ENCODE peak calls at places on chromosomes 7 and 10, in ten cellular contexts. B is IMR-90; N is heart left ventricle; L is mammary epithelial cell; I is prostate gland; X is spleen; M is CD8-positive, alpha-beta T cell; S is heart right ventricle; T is PC-3; A is NB4. D is an unnamed sample.

GRCh38 chr10:68423522-68423921 is 16.4 kb upstream of the RUFY2 start:
- DNase-seq in B (no peak), N (no peak), L (no peak), I (no peak), X (no peak), M (peak), S (no peak), T (no peak), A (no peak), D (no peak)

GRCh38 chr10:16594106-16594505 is 72.4 kb upstream of the C1QL3 start:
- DNase-seq in B (no peak), N (peak), L (no peak), I (no peak), X (no peak), M (no peak), S (no peak), T (no peak), A (no peak), D (no peak)

GRCh38 chr10:17021661-17022060 is 108.0 kb downstream of the CUBN start:
- DNase-seq in B (peak), N (no peak), L (no peak), I (no peak), X (no peak), M (no peak), S (no peak), T (no peak), A (no peak), D (no peak)

GRCh38 chr7:102412548-102412947 is 16.4 kb downstream of the PRKRIP1 start:
- DNase-seq in B (peak), N (peak), L (no peak), I (peak), X (peak), M (peak), S (peak), T (peak), A (peak), D (no peak)

GRCh38 chr7:111006691-111007090 is 84.2 kb upstream of the LRRN3 start:
- DNase-seq in B (peak), N (no peak), L (no peak), I (no peak), X (no peak), M (no peak), S (no peak), T (no peak), A (no peak), D (no peak)

GRCh38 chr7:107998150-107998549 is 4.8 kb downstream of the LAMB1 start:
- DNase-seq in B (no peak), N (no peak), L (peak), I (no peak), X (no peak), M (no peak), S (no peak), T (peak), A (no peak), D (no peak)

GRCh38 chr10:99921948-99922347 is 87.8 kb downstream of the DNMBP start:
- DNase-seq in B (no peak), N (no peak), L (peak), I (no peak), X (no peak), M (no peak), S (no peak), T (peak), A (no peak), D (no peak)

GRCh38 chr10:70748305-70748704 is 36.9 kb downstream of the TBATA start:
- DNase-seq in B (no peak), N (no peak), L (no peak), I (no peak), X (peak), M (no peak), S (no peak), T (no peak), A (no peak), D (no peak)

GRCh38 chr10:101136007-101136707 is 5.1 kb downstream of the TLX1 start:
- DNase-seq in B (no peak), N (no peak), L (no peak), I (no peak), X (no peak), M (no peak), S (no peak), T (peak), A (peak), D (no peak)

GRCh38 chr7:55004579-55004978 is 14.2 kb upstream of the EGFR start:
- DNase-seq in B (no peak), N (no peak), L (no peak), I (no peak), X (no peak), M (no peak), S (no peak), T (no peak), A (no peak), D (no peak)

GRCh38 chr7:150503581-150503980 is 11.1 kb upstream of the GIMAP7 start:
- DNase-seq in B (no peak), N (no peak), L (no peak), I (no peak), X (no peak), M (no peak), S (no peak), T (no peak), A (no peak), D (no peak)

GRCh38 chr10:122208616-122209430 is 62.3 kb upstream of the BTBD16 start:
- DNase-seq in B (no peak), N (no peak), L (no peak), I (no peak), X (no peak), M (no peak), S (no peak), T (no peak), A (no peak), D (no peak)

GRCh38 chr7:129423700-129424410 is 10.4 kb upstream of the STRIP2 start:
- DNase-seq in B (peak), N (no peak), L (peak), I (no peak), X (no peak), M (no peak), S (no peak), T (peak), A (no peak), D (peak)

GRCh38 chr7:150435390-150436073 is 14.9 kb upstream of the GIMAP8 start:
- DNase-seq in B (no peak), N (no peak), L (no peak), I (no peak), X (peak), M (no peak), S (no peak), T (no peak), A (peak), D (no peak)

GRCh38 chr7:4561775-4562174 is 120.3 kb upstream of the FOXK1 start:
- DNase-seq in B (no peak), N (no peak), L (no peak), I (no peak), X (no peak), M (no peak), S (no peak), T (no peak), A (peak), D (no peak)

GRCh38 chr7:144513332-144513731 is 109.8 kb upstream of the NOBOX start:
- DNase-seq in B (no peak), N (no peak), L (no peak), I (no peak), X (no peak), M (no peak), S (no peak), T (peak), A (peak), D (peak)

GRCh38 chr7:43834463-43835251 is 34.7 kb downstream of the MRPS24 start:
- DNase-seq in B (peak), N (no peak), L (peak), I (no peak), X (no peak), M (peak), S (no peak), T (peak), A (peak), D (no peak)

GRCh38 chr7:41592226-41592625 is 110.7 kb downstream of the INHBA start:
- DNase-seq in B (no peak), N (no peak), L (no peak), I (no peak), X (no peak), M (no peak), S (no peak), T (no peak), A (peak), D (no peak)

GRCh38 chr7:42479452-42480303 is 242.7 kb upstream of the GLI3 start:
- DNase-seq in B (no peak), N (no peak), L (peak), I (peak), X (no peak), M (no peak), S (no peak), T (peak), A (no peak), D (no peak)

GRCh38 chr10:114682121-114682520 is 24.0 kb upstream of the ABLIM1 start:
- DNase-seq in B (no peak), N (no peak), L (no peak), I (no peak), X (no peak), M (no peak), S (no peak), T (no peak), A (no peak), D (no peak)

GRCh38 chr7:36966636-36967035 is 242.3 kb upstream of the AOAH start:
- DNase-seq in B (no peak), N (no peak), L (no peak), I (no peak), X (no peak), M (no peak), S (no peak), T (no peak), A (no peak), D (no peak)

GRCh38 chr7:157628456-157628855 is 291.7 kb downstream of the DNAJB6 start:
- DNase-seq in B (no peak), N (no peak), L (no peak), I (no peak), X (no peak), M (no peak), S (no peak), T (no peak), A (no peak), D (no peak)

GRCh38 chr10:97570789-97571536 is 1.6 kb upstream of the ANKRD2 start:
- DNase-seq in B (no peak), N (peak), L (no peak), I (no peak), X (peak), M (no peak), S (no peak), T (no peak), A (no peak), D (no peak)

GRCh38 chr10:22570733-22571430 is 143.5 kb downstream of the PIP4K2A start:
- DNase-seq in B (no peak), N (no peak), L (no peak), I (no peak), X (no peak), M (no peak), S (no peak), T (no peak), A (no peak), D (no peak)

GRCh38 chr7:121752706-121753105 is 120.3 kb upstream of the PTPRZ1 start:
- DNase-seq in B (peak), N (no peak), L (no peak), I (no peak), X (no peak), M (no peak), S (no peak), T (peak), A (peak), D (peak)

GRCh38 chr10:93071674-93072224 is 1.9 kb upstream of the CYP26A1 start:
- DNase-seq in B (no peak), N (no peak), L (no peak), I (no peak), X (no peak), M (no peak), S (peak), T (peak), A (peak), D (no peak)

GRCh38 chr7:102170417-102170970 is 116.2 kb upstream of the SH2B2 start:
- DNase-seq in B (no peak), N (no peak), L (no peak), I (no peak), X (no peak), M (no peak), S (no peak), T (no peak), A (no peak), D (no peak)

GRCh38 chr7:141190467-141190866 is 116.6 kb downstream of the TMEM178B start:
- DNase-seq in B (no peak), N (no peak), L (no peak), I (no peak), X (no peak), M (no peak), S (no peak), T (no peak), A (no peak), D (no peak)
- H3K4me3 ChIP-seq in B (no peak), N (no peak), L (no peak), I (no peak), X (no peak), M (no peak), S (no peak), T (no peak), A (no peak), D (no peak)

GRCh38 chr10:63631971-63632370 is 110.8 kb downstream of the REEP3 start:
- DNase-seq in B (no peak), N (no peak), L (no peak), I (no peak), X (no peak), M (no peak), S (no peak), T (no peak), A (no peak), D (peak)
- H3K4me3 ChIP-seq in B (no peak), N (no peak), L (no peak), I (no peak), X (no peak), M (no peak), S (no peak), T (no peak), A (no peak), D (no peak)

DNA sequence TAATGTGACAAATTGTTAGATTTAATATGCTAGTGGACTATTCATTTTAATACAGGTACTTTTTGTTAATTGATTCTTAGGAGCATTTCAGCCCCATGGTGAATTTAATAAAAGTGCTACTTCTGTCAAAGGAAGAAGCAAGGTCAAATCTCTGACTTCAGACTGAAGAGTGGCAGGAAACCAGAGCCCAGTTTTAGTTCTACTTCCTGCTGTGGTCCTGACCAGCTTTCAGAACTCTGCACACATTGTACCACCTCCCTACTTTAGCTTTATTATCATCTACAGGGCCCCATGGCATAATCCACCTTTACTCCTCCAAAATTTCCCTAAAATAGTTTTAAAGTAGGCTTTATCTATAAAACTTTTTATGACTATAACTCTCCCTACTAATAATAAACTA is 33.7 kb downstream of the CTTNBP2 start:
- DNase-seq in B (no peak), N (no peak), L (no peak), I (no peak), X (no peak), M (no peak), S (no peak), T (no peak), A (no peak), D (no peak)
- H3K4me3 ChIP-seq in B (no peak), N (no peak), L (no peak), I (no peak), X (no peak), M (no peak), S (no peak), T (no peak), A (no peak), D (no peak)

GRCh38 chr10:3467052-3467906 is 294.7 kb upstream of the PITRM1 start:
- DNase-seq in B (peak), N (peak), L (peak), I (peak), X (peak), M (no peak), S (peak), T (peak), A (peak), D (no peak)
- H3K4me3 ChIP-seq in B (no peak), N (no peak), L (no peak), I (no peak), X (no peak), M (no peak), S (no peak), T (peak), A (peak), D (no peak)

GRCh38 chr7:27187702-27188665 is 3.0 kb upstream of the HOXA11 start:
- DNase-seq in B (no peak), N (no peak), L (no peak), I (no peak), X (no peak), M (no peak), S (no peak), T (peak), A (peak), D (no peak)
- H3K4me3 ChIP-seq in B (no peak), N (no peak), L (no peak), I (peak), X (peak), M (peak), S (peak), T (peak), A (peak), D (peak)

DNA sequence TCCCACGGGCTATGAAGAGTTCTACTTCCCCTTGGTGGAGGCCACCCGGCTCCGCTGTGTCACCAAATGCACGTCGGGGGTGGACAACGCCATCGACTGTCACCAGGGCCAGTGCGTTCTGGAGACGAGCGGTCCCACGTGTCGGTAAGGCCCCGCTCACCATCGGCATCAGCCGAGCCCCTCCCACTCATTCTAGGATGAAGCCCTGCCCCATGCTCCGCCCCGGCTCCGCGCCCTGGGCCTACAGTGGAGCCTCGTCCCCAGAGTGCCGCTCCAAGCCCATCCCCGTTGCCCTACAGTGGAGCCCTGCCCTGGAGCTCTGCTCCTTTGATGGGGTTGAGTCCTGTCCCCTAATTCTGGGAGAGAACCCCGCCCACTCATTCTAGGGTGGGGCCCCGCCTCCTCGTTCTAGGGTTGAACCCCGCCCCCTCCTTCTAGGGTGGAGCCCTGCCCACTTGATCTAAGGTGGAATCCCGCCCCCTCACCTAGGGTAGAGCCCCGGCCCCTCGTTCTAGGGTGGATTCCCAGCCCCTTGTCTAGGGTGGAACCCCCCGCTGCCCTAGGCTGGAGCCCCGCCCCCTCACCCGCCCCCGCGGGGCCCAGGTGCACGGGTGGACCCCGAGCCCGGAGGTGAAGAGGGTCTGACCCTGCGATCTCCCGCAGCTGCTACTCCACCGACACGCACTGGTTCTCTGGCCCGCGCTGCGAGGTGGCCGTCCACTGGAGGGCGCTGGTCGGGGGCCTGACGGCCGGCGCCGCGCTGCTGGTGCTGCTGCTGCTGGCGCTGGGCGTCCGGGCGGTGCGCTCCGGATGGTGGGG is 3.4 kb upstream of the MUC12 start:
- DNase-seq in B (no peak), N (peak), L (peak), I (peak), X (peak), M (peak), S (peak), T (peak), A (peak), D (peak)
- H3K4me3 ChIP-seq in B (no peak), N (no peak), L (peak), I (peak), X (peak), M (peak), S (peak), T (peak), A (no peak), D (peak)

DNA sequence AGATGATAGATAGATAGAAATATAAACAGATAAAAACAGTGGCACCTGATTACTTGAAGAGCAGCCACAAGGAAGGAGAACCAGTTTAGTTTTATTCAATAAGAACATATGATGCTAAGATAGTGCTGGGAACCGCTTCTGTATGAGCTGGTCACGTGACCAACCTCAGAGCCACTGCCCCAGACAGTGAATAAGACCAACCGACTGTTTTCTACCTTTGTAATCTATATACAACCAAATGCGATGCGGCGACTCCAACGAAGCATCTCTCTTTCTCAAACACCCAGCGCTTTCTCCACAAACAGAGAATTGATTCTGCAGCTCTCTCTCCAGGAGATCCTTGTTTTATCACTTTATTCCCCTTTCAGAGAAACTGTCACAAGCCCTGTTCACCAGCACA is 55.5 kb upstream of the JCAD start:
- DNase-seq in B (peak), N (no peak), L (no peak), I (peak), X (no peak), M (no peak), S (no peak), T (no peak), A (no peak), D (peak)
- H3K4me3 ChIP-seq in B (no peak), N (no peak), L (no peak), I (no peak), X (no peak), M (no peak), S (no peak), T (no peak), A (no peak), D (peak)

GRCh38 chr10:24718031-24718855 is 5.4 kb downstream of the ARHGAP21 start:
- DNase-seq in B (peak), N (no peak), L (peak), I (no peak), X (no peak), M (no peak), S (no peak), T (peak), A (no peak), D (peak)

GRCh38 chr10:24715246-24715769 is 8.4 kb downstream of the ARHGAP21 start:
- DNase-seq in B (no peak), N (no peak), L (no peak), I (no peak), X (no peak), M (no peak), S (no peak), T (no peak), A (no peak), D (no peak)

GRCh38 chr10:24720096-24720495 is 3.6 kb downstream of the ARHGAP21 start:
- DNase-seq in B (no peak), N (no peak), L (peak), I (no peak), X (no peak), M (no peak), S (no peak), T (no peak), A (no peak), D (no peak)

GRCh38 chr10:24713086-24713485 is 10.6 kb downstream of the ARHGAP21 start:
- DNase-seq in B (no peak), N (no peak), L (no peak), I (no peak), X (no peak), M (no peak), S (no peak), T (peak), A (no peak), D (no peak)

DNA sequence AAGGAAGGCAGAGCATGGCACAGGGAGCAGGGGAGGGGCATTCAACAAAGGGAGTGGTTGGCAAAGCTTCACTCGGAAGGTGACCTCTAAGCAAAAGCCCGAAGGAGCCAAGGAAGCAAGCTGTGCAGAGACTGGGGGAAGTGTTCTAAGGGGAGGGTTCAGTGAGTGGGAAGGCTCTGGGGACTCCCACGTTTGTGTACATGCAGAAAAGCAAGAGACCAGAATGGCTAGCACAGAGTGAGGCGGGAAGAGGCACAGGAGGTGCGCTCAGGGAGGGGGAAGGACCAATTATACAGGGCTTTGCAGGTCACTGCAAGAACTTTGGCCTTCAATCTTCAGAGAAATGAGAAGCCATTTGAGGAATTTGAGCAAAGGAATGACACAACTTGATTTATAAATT is 7.4 kb downstream of the ARHGAP21 start:
- DNase-seq in B (no peak), N (no peak), L (no peak), I (no peak), X (no peak), M (no peak), S (no peak), T (no peak), A (no peak), D (no peak)
- H3K4me3 ChIP-seq in B (no peak), N (no peak), L (no peak), I (no peak), X (no peak), M (no peak), S (no peak), T (no peak), A (no peak), D (no peak)